ENCODE peak calls at places on chromosome 15, in seven cellular contexts. One of them, this sample, is unnamed.
A peak's percentile ranks its signal among the peaks of the same experiment; 100 is the strongest.

GRCh38 chr15:28960979-28961378 is 75.2 kb downstream of the APBA2 start:
- DNase-seq in DMS153: no peak
- DNase-seq in G401: no peak
- DNase-seq in substantia nigra: no peak
- DNase-seq in iris pigment epithelial cell: peak; percentile 98
- DNase-seq in SK-MEL-5: no peak
- DNase-seq in iPS DF 6.9: no peak
- DNase-seq in this sample: no peak

GRCh38 chr15:43511012-43511885 is 6.2 kb upstream of the MAP1A start:
- DNase-seq in iris pigment epithelial cell: peak; percentile 23
- DNase-seq in SK-MEL-5: peak; percentile 55
- DNase-seq in G401: peak; percentile 74
- DNase-seq in DMS153: no peak
- DNase-seq in iPS DF 6.9: no peak
- DNase-seq in substantia nigra: peak; percentile 27
- DNase-seq in this sample: peak; percentile 63

GRCh38 chr15:36707884-36708430 is 128.5 kb downstream of the CDIN1 start:
- DNase-seq in iris pigment epithelial cell: no peak
- DNase-seq in G401: no peak
- DNase-seq in SK-MEL-5: no peak
- DNase-seq in iPS DF 6.9: no peak
- DNase-seq in DMS153: no peak
- DNase-seq in substantia nigra: no peak
- DNase-seq in this sample: no peak

GRCh38 chr15:90286678-90287077 is 21.2 kb downstream of the NGRN start:
- DNase-seq in substantia nigra: no peak
- DNase-seq in iris pigment epithelial cell: peak; percentile 39
- DNase-seq in iPS DF 6.9: no peak
- DNase-seq in SK-MEL-5: peak; percentile 57
- DNase-seq in G401: no peak
- DNase-seq in DMS153: no peak
- DNase-seq in this sample: no peak

GRCh38 chr15:67175643-67176071 is 78.8 kb downstream of the AAGAB start:
- DNase-seq in DMS153: no peak
- DNase-seq in substantia nigra: no peak
- DNase-seq in G401: no peak
- DNase-seq in SK-MEL-5: no peak
- DNase-seq in iPS DF 6.9: no peak
- DNase-seq in iris pigment epithelial cell: peak; percentile 91
- DNase-seq in this sample: no peak

GRCh38 chr15:90029024-90029423 is 27.9 kb downstream of the ZNF710 start:
- DNase-seq in G401: no peak
- DNase-seq in iPS DF 6.9: no peak
- DNase-seq in SK-MEL-5: no peak
- DNase-seq in DMS153: no peak
- DNase-seq in iris pigment epithelial cell: no peak
- DNase-seq in substantia nigra: no peak
- DNase-seq in this sample: no peak

GRCh38 chr15:43208052-43209002 is 12.5 kb downstream of the EPB42 start:
- DNase-seq in iPS DF 6.9: no peak
- DNase-seq in SK-MEL-5: no peak
- DNase-seq in iris pigment epithelial cell: no peak
- DNase-seq in substantia nigra: no peak
- DNase-seq in DMS153: no peak
- DNase-seq in G401: no peak
- DNase-seq in this sample: no peak

GRCh38 chr15:75195122-75195765 is 6.4 kb upstream of the C15orf39 start:
- DNase-seq in DMS153: peak; percentile 58
- DNase-seq in substantia nigra: peak; percentile 30
- DNase-seq in iPS DF 6.9: no peak
- DNase-seq in G401: peak; percentile 81
- DNase-seq in SK-MEL-5: no peak
- DNase-seq in iris pigment epithelial cell: no peak
- DNase-seq in this sample: no peak

GRCh38 chr15:101250931-101251829 is 668 bp downstream of the CHSY1 start:
- DNase-seq in substantia nigra: peak; percentile 18
- DNase-seq in G401: peak; percentile 21
- DNase-seq in iris pigment epithelial cell: no peak
- DNase-seq in iPS DF 6.9: no peak
- DNase-seq in SK-MEL-5: no peak
- DNase-seq in DMS153: no peak
- DNase-seq in this sample: no peak

GRCh38 chr15:29920515-29920914 is 98.2 kb upstream of the TJP1 start:
- DNase-seq in G401: peak; percentile 70
- DNase-seq in SK-MEL-5: no peak
- DNase-seq in iPS DF 6.9: no peak
- DNase-seq in DMS153: no peak
- DNase-seq in iris pigment epithelial cell: no peak
- DNase-seq in substantia nigra: no peak
- DNase-seq in this sample: no peak

GRCh38 chr15:76866716-76867321 is 38.3 kb downstream of the SCAPER start:
- DNase-seq in SK-MEL-5: peak; percentile 61
- DNase-seq in substantia nigra: no peak
- DNase-seq in iPS DF 6.9: no peak
- DNase-seq in DMS153: no peak
- DNase-seq in iris pigment epithelial cell: peak; percentile 49
- DNase-seq in G401: peak; percentile 65
- DNase-seq in this sample: no peak

GRCh38 chr15:37134699-37135131 is 34.4 kb upstream of the MEIS2 start:
- DNase-seq in G401: peak; percentile 41
- DNase-seq in iris pigment epithelial cell: peak; percentile 47
- DNase-seq in substantia nigra: no peak
- DNase-seq in DMS153: no peak
- DNase-seq in iPS DF 6.9: no peak
- DNase-seq in SK-MEL-5: peak; percentile 69
- DNase-seq in this sample: no peak

GRCh38 chr15:59369597-59369996 is 3.1 kb downstream of the MYO1E start:
- DNase-seq in G401: no peak
- DNase-seq in iris pigment epithelial cell: no peak
- DNase-seq in DMS153: no peak
- DNase-seq in substantia nigra: no peak
- DNase-seq in iPS DF 6.9: no peak
- DNase-seq in SK-MEL-5: no peak
- DNase-seq in this sample: no peak

GRCh38 chr15:83295417-83295816 is 11.0 kb upstream of the BNC1 start:
- DNase-seq in iPS DF 6.9: no peak
- DNase-seq in G401: no peak
- DNase-seq in SK-MEL-5: no peak
- DNase-seq in substantia nigra: no peak
- DNase-seq in iris pigment epithelial cell: no peak
- DNase-seq in DMS153: no peak
- DNase-seq in this sample: no peak

GRCh38 chr15:49134683-49135341 is 20.6 kb downstream of the COPS2 start:
- DNase-seq in iPS DF 6.9: no peak
- DNase-seq in iris pigment epithelial cell: peak; percentile 77
- DNase-seq in substantia nigra: no peak
- DNase-seq in SK-MEL-5: no peak
- DNase-seq in DMS153: no peak
- DNase-seq in G401: no peak
- DNase-seq in this sample: no peak

GRCh38 chr15:99963096-99963825 is 230.0 kb upstream of the LYSMD4 start:
- DNase-seq in iPS DF 6.9: no peak
- DNase-seq in SK-MEL-5: no peak
- DNase-seq in DMS153: no peak
- DNase-seq in iris pigment epithelial cell: no peak
- DNase-seq in substantia nigra: no peak
- DNase-seq in G401: no peak
- DNase-seq in this sample: no peak

GRCh38 chr15:58551764-58552504 is 120.1 kb downstream of the LIPC start:
- DNase-seq in substantia nigra: no peak
- DNase-seq in DMS153: no peak
- DNase-seq in SK-MEL-5: peak; percentile 16
- DNase-seq in iPS DF 6.9: no peak
- DNase-seq in G401: no peak
- DNase-seq in iris pigment epithelial cell: peak; percentile 99
- DNase-seq in this sample: no peak

GRCh38 chr15:63483521-63484371 is 20.6 kb upstream of the USP3 start:
- DNase-seq in SK-MEL-5: no peak
- DNase-seq in DMS153: no peak
- DNase-seq in iPS DF 6.9: no peak
- DNase-seq in G401: no peak
- DNase-seq in substantia nigra: no peak
- DNase-seq in iris pigment epithelial cell: peak; percentile 87
- DNase-seq in this sample: no peak

GRCh38 chr15:60758961-60759729 is 280.2 kb upstream of the ICE2 start:
- DNase-seq in iris pigment epithelial cell: peak; percentile 97
- DNase-seq in SK-MEL-5: peak; percentile 37
- DNase-seq in G401: peak; percentile 12
- DNase-seq in DMS153: no peak
- DNase-seq in substantia nigra: no peak
- DNase-seq in iPS DF 6.9: no peak
- DNase-seq in this sample: no peak

GRCh38 chr15:71674354-71674753 is 136.0 kb upstream of the NR2E3 start:
- DNase-seq in SK-MEL-5: no peak
- DNase-seq in substantia nigra: no peak
- DNase-seq in iPS DF 6.9: no peak
- DNase-seq in DMS153: no peak
- DNase-seq in G401: no peak
- DNase-seq in iris pigment epithelial cell: no peak
- DNase-seq in this sample: no peak

GRCh38 chr15:58632789-58633188 is 116.7 kb downstream of the ADAM10 start:
- DNase-seq in substantia nigra: no peak
- DNase-seq in SK-MEL-5: no peak
- DNase-seq in iPS DF 6.9: no peak
- DNase-seq in iris pigment epithelial cell: peak; percentile 83
- DNase-seq in G401: no peak
- DNase-seq in DMS153: no peak
- DNase-seq in this sample: no peak

GRCh38 chr15:48693474-48693873 is 48.0 kb upstream of the FBN1 start:
- DNase-seq in iris pigment epithelial cell: peak; percentile 74
- DNase-seq in iPS DF 6.9: no peak
- DNase-seq in DMS153: no peak
- DNase-seq in substantia nigra: no peak
- DNase-seq in SK-MEL-5: no peak
- DNase-seq in G401: no peak
- DNase-seq in this sample: no peak

GRCh38 chr15:58697220-58697619 is 52.3 kb downstream of the ADAM10 start:
- DNase-seq in iris pigment epithelial cell: no peak
- DNase-seq in SK-MEL-5: no peak
- DNase-seq in substantia nigra: no peak
- DNase-seq in DMS153: no peak
- DNase-seq in iPS DF 6.9: no peak
- DNase-seq in G401: no peak
- DNase-seq in this sample: no peak

GRCh38 chr15:62900071-62900812 is 142.3 kb upstream of the TPM1 start:
- DNase-seq in SK-MEL-5: no peak
- DNase-seq in G401: no peak
- DNase-seq in iris pigment epithelial cell: no peak
- DNase-seq in DMS153: no peak
- DNase-seq in substantia nigra: no peak
- DNase-seq in iPS DF 6.9: no peak
- DNase-seq in this sample: no peak

GRCh38 chr15:69232144-69232543 is 66.6 kb upstream of the PAQR5 start:
- DNase-seq in SK-MEL-5: no peak
- DNase-seq in iris pigment epithelial cell: peak; percentile 45
- DNase-seq in G401: no peak
- DNase-seq in DMS153: no peak
- DNase-seq in iPS DF 6.9: no peak
- DNase-seq in substantia nigra: no peak
- DNase-seq in this sample: no peak

GRCh38 chr15:51884041-51884440 is 54.6 kb downstream of the TMOD3 start:
- DNase-seq in substantia nigra: no peak
- DNase-seq in DMS153: no peak
- DNase-seq in SK-MEL-5: no peak
- DNase-seq in G401: no peak
- DNase-seq in iPS DF 6.9: no peak
- DNase-seq in iris pigment epithelial cell: no peak
- DNase-seq in this sample: no peak

GRCh38 chr15:98649621-98649995 is 1.3 kb downstream of the IGF1R start:
- DNase-seq in G401: no peak
- DNase-seq in substantia nigra: peak; percentile 35
- DNase-seq in DMS153: no peak
- DNase-seq in iPS DF 6.9: no peak
- DNase-seq in iris pigment epithelial cell: peak; percentile 35
- DNase-seq in SK-MEL-5: no peak
- DNase-seq in this sample: no peak

GRCh38 chr15:51401872-51402517 is 60.5 kb downstream of the GLDN start:
- DNase-seq in DMS153: no peak
- DNase-seq in iris pigment epithelial cell: peak; percentile 40
- DNase-seq in G401: no peak
- DNase-seq in SK-MEL-5: peak; percentile 63
- DNase-seq in substantia nigra: peak; percentile 46
- DNase-seq in iPS DF 6.9: peak; percentile 50
- DNase-seq in this sample: no peak

GRCh38 chr15:38670142-38671002 is 105.8 kb upstream of the RASGRP1 start:
- DNase-seq in G401: no peak
- DNase-seq in SK-MEL-5: no peak
- DNase-seq in DMS153: no peak
- DNase-seq in substantia nigra: no peak
- DNase-seq in iris pigment epithelial cell: no peak
- DNase-seq in iPS DF 6.9: no peak
- DNase-seq in this sample: no peak

GRCh38 chr15:59388670-59389069 is 16.0 kb upstream of the MYO1E start:
- DNase-seq in DMS153: no peak
- DNase-seq in iPS DF 6.9: no peak
- DNase-seq in iris pigment epithelial cell: peak; percentile 76
- DNase-seq in SK-MEL-5: no peak
- DNase-seq in G401: no peak
- DNase-seq in substantia nigra: no peak
- DNase-seq in this sample: no peak

GRCh38 chr15:28921336-28921735 is 35.6 kb downstream of the APBA2 start:
- DNase-seq in G401: no peak
- DNase-seq in SK-MEL-5: no peak
- DNase-seq in iris pigment epithelial cell: no peak
- DNase-seq in substantia nigra: no peak
- DNase-seq in DMS153: no peak
- DNase-seq in iPS DF 6.9: no peak
- DNase-seq in this sample: no peak

GRCh38 chr15:31397851-31398661 is 71.4 kb downstream of the KLF13 start:
- DNase-seq in iPS DF 6.9: no peak
- DNase-seq in iris pigment epithelial cell: no peak
- DNase-seq in SK-MEL-5: no peak
- DNase-seq in DMS153: peak; percentile 6
- DNase-seq in G401: peak; percentile 64
- DNase-seq in substantia nigra: no peak
- DNase-seq in this sample: no peak

GRCh38 chr15:34582461-34583357 is 742 bp downstream of the GOLGA8B start:
- DNase-seq in iPS DF 6.9: no peak
- DNase-seq in G401: peak; percentile 45
- DNase-seq in substantia nigra: peak; percentile 12
- DNase-seq in DMS153: no peak
- DNase-seq in iris pigment epithelial cell: peak; percentile 23
- DNase-seq in SK-MEL-5: peak; percentile 37
- DNase-seq in this sample: peak; percentile 61

GRCh38 chr15:40367038-40367672 is 9.1 kb downstream of the DISP2 start:
- DNase-seq in iPS DF 6.9: no peak
- DNase-seq in G401: peak; percentile 93
- DNase-seq in substantia nigra: peak; percentile 77
- DNase-seq in iris pigment epithelial cell: no peak
- DNase-seq in SK-MEL-5: no peak
- DNase-seq in DMS153: no peak
- DNase-seq in this sample: no peak

GRCh38 chr15:83053151-83053550 is 13.9 kb downstream of the BTBD1 start:
- DNase-seq in substantia nigra: no peak
- DNase-seq in SK-MEL-5: peak; percentile 44
- DNase-seq in DMS153: no peak
- DNase-seq in iris pigment epithelial cell: peak; percentile 82
- DNase-seq in G401: no peak
- DNase-seq in iPS DF 6.9: no peak
- DNase-seq in this sample: no peak

GRCh38 chr15:50786871-50787270 is 21.4 kb upstream of the SPPL2A start:
- DNase-seq in DMS153: no peak
- DNase-seq in SK-MEL-5: no peak
- DNase-seq in substantia nigra: no peak
- DNase-seq in iPS DF 6.9: no peak
- DNase-seq in iris pigment epithelial cell: peak; percentile 3
- DNase-seq in G401: no peak
- DNase-seq in this sample: no peak

GRCh38 chr15:98164573-98164972 is 204.1 kb downstream of the ARRDC4 start:
- DNase-seq in G401: no peak
- DNase-seq in SK-MEL-5: no peak
- DNase-seq in DMS153: no peak
- DNase-seq in iPS DF 6.9: no peak
- DNase-seq in substantia nigra: no peak
- DNase-seq in iris pigment epithelial cell: no peak
- DNase-seq in this sample: no peak

GRCh38 chr15:42110367-42110766 is 16.0 kb upstream of the PLA2G4D start:
- DNase-seq in substantia nigra: no peak
- DNase-seq in G401: no peak
- DNase-seq in SK-MEL-5: no peak
- DNase-seq in iris pigment epithelial cell: no peak
- DNase-seq in iPS DF 6.9: no peak
- DNase-seq in DMS153: no peak
- DNase-seq in this sample: no peak